ENCODE peak calls at places on chromosomes 5 and 9, in seven cellular contexts. P is stomach, O is thyroid gland, V is A549, M is uterus, Z is H54, R is HCT116. W is an unnamed sample.
A peak's percentile ranks its signal among the peaks of the same experiment; 100 is the strongest.

GRCh38 chr5:161064800-161065199 is 212.8 kb upstream of the ATP10B start:
- DNase-seq in O (no peak), V (no peak), M (no peak), Z (no peak), P (no peak), R (no peak), W (no peak)

GRCh38 chr5:26259081-26259480 is 779.3 kb downstream of the CDH9 start:
- DNase-seq in M (no peak), O (no peak), P (no peak), Z (no peak), V (no peak), R (no peak), W (no peak)

GRCh38 chr9:79567671-79568098 is 4.1 kb upstream of the TLE4 start:
- DNase-seq in V (no peak), R (no peak), P (no peak), Z (no peak), O (peak; percentile 30), M (no peak), W (no peak)

GRCh38 chr5:135269224-135269623 is 129.8 kb downstream of the MACROH2A1 start:
- DNase-seq in V (no peak), P (no peak), O (no peak), M (no peak), Z (no peak), R (no peak), W (no peak)

GRCh38 chr9:131661954-131662621 is 77.8 kb downstream of the RAPGEF1 start:
- DNase-seq in V (no peak), O (no peak), P (no peak), M (no peak), R (no peak), Z (no peak), W (no peak)

GRCh38 chr5:110070836-110071235 is 381.1 kb downstream of the MAN2A1 start:
- DNase-seq in O (no peak), P (no peak), V (no peak), Z (no peak), M (no peak), R (no peak), W (no peak)

GRCh38 chr5:95862636-95863382 is 40.3 kb upstream of the GLRX start:
- DNase-seq in O (no peak), M (no peak), R (no peak), P (no peak), Z (no peak), V (no peak), W (peak; percentile 34)

GRCh38 chr9:112925058-112925641 is 34.5 kb upstream of the SLC46A2 start:
- DNase-seq in P (no peak), R (peak; percentile 39), V (peak; percentile 34), O (peak; percentile 11), M (no peak), Z (no peak), W (no peak)

GRCh38 chr5:135246923-135247795 is 151.9 kb downstream of the MACROH2A1 start:
- DNase-seq in P (peak; percentile 21), O (peak; percentile 51), V (peak; percentile 86), M (peak; percentile 64), R (peak; percentile 79), Z (peak; percentile 71), W (peak; percentile 80)

GRCh38 chr9:92369075-92369474 is 35.3 kb downstream of the OGN start:
- DNase-seq in M (no peak), O (no peak), R (no peak), Z (no peak), P (no peak), V (no peak), W (no peak)

GRCh38 chr9:130672466-130672865 is 8.1 kb downstream of the PRDM12 start:
- DNase-seq in V (no peak), O (no peak), R (no peak), P (no peak), Z (no peak), M (no peak), W (no peak)

GRCh38 chr5:83394190-83394589 is 77.4 kb upstream of the VCAN start:
- DNase-seq in M (no peak), V (no peak), Z (no peak), R (no peak), O (no peak), P (no peak), W (no peak)

GRCh38 chr5:158978061-158978745 is 121.5 kb downstream of the EBF1 start:
- DNase-seq in V (no peak), R (no peak), O (no peak), M (no peak), Z (no peak), P (no peak), W (no peak)

GRCh38 chr5:176847726-176848290 is 37.4 kb downstream of the UNC5A start:
- DNase-seq in M (no peak), V (no peak), R (no peak), O (no peak), Z (no peak), P (no peak), W (no peak)

GRCh38 chr5:74186351-74187315 is 453.9 kb downstream of the ENC1 start:
- DNase-seq in Z (no peak), R (no peak), P (no peak), V (no peak), O (no peak), M (no peak), W (no peak)

GRCh38 chr5:62720036-62720441 is 141.4 kb downstream of the LRRC70 start:
- DNase-seq in Z (no peak), O (peak; percentile 31), M (no peak), P (peak; percentile 33), R (peak; percentile 31), V (peak; percentile 37), W (no peak)

GRCh38 chr5:132485641-132486317 is 4.8 kb downstream of the IRF1 start:
- DNase-seq in O (no peak), Z (no peak), M (peak; percentile 13), V (no peak), R (no peak), P (peak; percentile 38), W (peak; percentile 74)

GRCh38 chr5:90562331-90562730 is 3.7 kb downstream of the ADGRV1 start:
- DNase-seq in R (no peak), P (no peak), Z (no peak), O (peak; percentile 9), V (no peak), M (no peak), W (no peak)

GRCh38 chr9:131423171-131423581 is 29.3 kb downstream of the PRRC2B start:
- DNase-seq in O (peak; percentile 94), P (peak; percentile 69), M (peak; percentile 52), Z (peak; percentile 30), R (no peak), V (peak; percentile 58), W (peak; percentile 60)

GRCh38 chr5:179382486-179382885 is 37.2 kb upstream of the ADAMTS2 start:
- DNase-seq in P (no peak), Z (no peak), M (no peak), O (no peak), V (no peak), R (no peak), W (no peak)

DNA sequence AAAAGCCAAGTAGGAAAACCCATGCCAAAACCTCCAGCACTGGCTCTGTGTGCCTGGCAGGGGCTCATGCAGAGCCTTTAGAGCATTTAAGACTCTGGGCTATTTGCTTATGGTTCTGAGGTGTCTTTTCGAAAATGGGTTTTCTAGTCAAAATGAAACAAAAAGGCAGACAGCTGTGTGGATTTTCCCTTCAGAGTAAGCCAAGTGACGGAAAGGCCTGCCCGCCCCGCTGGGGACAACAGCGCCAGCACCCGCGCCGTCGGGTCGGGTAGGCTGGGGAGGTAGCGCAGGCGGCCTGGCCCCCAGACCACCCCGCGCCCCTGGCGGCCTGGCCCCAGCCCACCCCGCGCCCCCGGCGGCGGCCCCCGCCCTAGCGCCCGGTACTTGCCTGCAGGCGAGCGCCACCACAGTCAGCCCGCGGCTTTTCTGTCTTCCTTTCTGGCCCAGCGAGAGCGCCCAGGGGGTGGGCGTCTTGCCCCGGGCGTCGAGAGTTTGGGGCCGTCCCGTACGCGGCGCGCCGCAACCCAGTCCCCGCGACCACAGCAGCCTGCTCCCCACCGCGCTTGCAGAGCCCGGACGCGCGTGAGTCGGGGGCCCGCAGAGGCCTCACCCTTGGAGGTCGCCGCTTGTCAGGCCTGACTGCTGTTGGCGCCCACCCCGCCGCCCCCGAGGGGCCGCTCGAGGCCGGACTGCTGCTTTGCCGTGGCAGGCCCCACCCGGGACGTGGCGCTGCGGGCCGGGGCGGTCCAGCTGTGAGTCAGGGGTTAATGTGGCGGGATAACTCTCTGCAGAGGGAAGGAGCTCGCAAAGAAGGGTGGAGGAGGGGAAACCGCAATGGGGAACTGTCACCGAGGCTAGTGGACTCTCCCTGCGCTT is at the start of gene TICAM2:
- DNase-seq in O (peak; percentile 60), R (no peak), P (peak; percentile 56), V (peak; percentile 52), M (peak; percentile 64), Z (peak; percentile 65), W (peak; percentile 92)
- TF ChIP-seq POLR2A in O (no peak), R (no peak), P (no peak), V (no peak), M (peak; percentile 10), Z (peak; percentile 57), W (no peak)

GRCh38 chr5:142339781-142340180 is 15.0 kb upstream of the SPRY4 start:
- DNase-seq in V (no peak), R (no peak), P (no peak), Z (no peak), M (no peak), O (no peak), W (peak; percentile 56)

GRCh38 chr5:142343531-142343930 is 18.7 kb upstream of the SPRY4 start:
- DNase-seq in Z (no peak), O (no peak), M (no peak), R (no peak), V (no peak), P (no peak), W (no peak)

DNA sequence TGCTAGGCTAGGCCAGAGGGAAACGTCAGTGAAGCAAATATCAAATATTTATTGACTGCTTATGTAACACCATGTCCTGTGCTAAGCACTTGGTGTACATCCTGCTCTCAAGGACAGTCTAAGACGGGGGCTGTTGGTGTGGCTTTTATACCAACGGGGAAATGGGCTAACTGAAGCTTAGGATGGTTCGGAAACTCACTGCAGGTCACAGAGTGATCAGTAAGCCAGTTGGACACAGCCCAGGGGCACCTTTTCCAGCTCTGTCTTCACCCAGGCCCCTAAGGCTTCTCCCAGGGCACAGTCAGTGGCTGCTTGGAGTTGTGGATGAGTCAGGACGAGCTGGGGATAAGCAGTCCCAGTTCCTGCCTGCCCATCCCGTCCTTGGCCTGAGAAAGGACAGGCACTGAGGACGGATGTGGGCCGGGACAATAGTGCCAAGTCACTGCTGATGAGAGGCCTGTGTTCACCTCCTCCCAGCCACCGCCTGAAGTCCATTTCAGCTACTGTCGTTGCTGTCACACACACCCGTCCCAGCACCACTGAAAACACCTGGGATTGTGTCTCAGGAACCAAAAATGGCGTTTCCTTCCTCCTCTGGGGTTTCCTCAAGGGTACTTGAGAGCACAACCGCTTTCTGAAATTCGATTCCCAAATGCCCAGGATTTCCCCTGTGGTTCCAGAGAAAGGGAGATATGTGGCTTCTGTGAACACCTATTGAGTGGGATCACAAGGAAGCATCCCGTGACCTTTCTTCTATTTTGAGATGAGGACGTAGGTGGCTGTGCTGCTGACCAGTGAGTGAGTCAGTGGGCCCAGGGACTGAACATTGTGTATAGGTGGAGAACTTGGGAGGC is 17.5 kb upstream of the SPRY4 start:
- DNase-seq in V (no peak), M (no peak), R (no peak), O (no peak), Z (no peak), P (no peak), W (no peak)
- TF ChIP-seq POLR2A in V (no peak), M (no peak), R (no peak), O (no peak), Z (no peak), P (no peak), W (no peak)

GRCh38 chr9:19102181-19102630 is 498 bp downstream of the HAUS6 start:
- DNase-seq in Z (no peak), R (no peak), P (no peak), O (peak; percentile 31), V (peak; percentile 28), M (peak; percentile 46), W (peak; percentile 37)
- TF ChIP-seq POLR2A in Z (no peak), R (no peak), P (no peak), O (no peak), V (no peak), M (no peak), W (no peak)

GRCh38 chr5:138470322-138471285 is 5.3 kb downstream of the EGR1 start:
- DNase-seq in M (no peak), Z (no peak), O (peak; percentile 7), P (no peak), V (no peak), R (peak; percentile 87), W (no peak)
- TF ChIP-seq POLR2A in M (no peak), Z (no peak), O (no peak), P (no peak), V (no peak), R (peak; percentile 7), W (no peak)

W was measured in lower leg skin.